ENCODE peak calls at places on chromosomes 16 and 17, in four cellular contexts. One of them, this sample, is unnamed.

GRCh38 chr17:44315760-44316731 is 7.6 kb downstream of the RUNDC3A start:
- DNase-seq in heart right ventricle: no peak
- DNase-seq in LNCaP clone FGC: no peak
- DNase-seq in tibial nerve: no peak
- DNase-seq in this sample: no peak

GRCh38 chr16:68331879-68332410 is 21.1 kb downstream of the PRMT7 start:
- DNase-seq in heart right ventricle: no peak
- DNase-seq in LNCaP clone FGC: no peak
- DNase-seq in tibial nerve: no peak
- DNase-seq in this sample: no peak

GRCh38 chr16:86210403-86211193 is 299.7 kb upstream of the FOXF1 start:
- DNase-seq in heart right ventricle: no peak
- DNase-seq in LNCaP clone FGC: no peak
- DNase-seq in tibial nerve: no peak
- DNase-seq in this sample: no peak

GRCh38 chr17:21165922-21166598 is 39.3 kb downstream of the DHRS7B start:
- DNase-seq in heart right ventricle: peak; percentile 75
- DNase-seq in LNCaP clone FGC: no peak
- DNase-seq in tibial nerve: no peak
- DNase-seq in this sample: no peak

GRCh38 chr16:74770826-74771526 is 3.6 kb downstream of the FA2H start:
- DNase-seq in heart right ventricle: no peak
- DNase-seq in LNCaP clone FGC: no peak
- DNase-seq in tibial nerve: no peak
- DNase-seq in this sample: no peak

GRCh38 chr17:21686165-21687015 is 5.9 kb upstream of the KCNJ18 start:
- DNase-seq in heart right ventricle: no peak
- DNase-seq in LNCaP clone FGC: no peak
- DNase-seq in tibial nerve: no peak
- DNase-seq in this sample: no peak

GRCh38 chr17:2086306-2086705 is 31.4 kb downstream of the HIC1 start:
- DNase-seq in heart right ventricle: no peak
- DNase-seq in LNCaP clone FGC: no peak
- DNase-seq in tibial nerve: no peak
- DNase-seq in this sample: no peak

GRCh38 chr17:50200447-50201225 is 795 bp downstream of the COL1A1 start:
- DNase-seq in heart right ventricle: peak; percentile 88
- DNase-seq in LNCaP clone FGC: peak; percentile 48
- DNase-seq in tibial nerve: peak; percentile 93
- DNase-seq in this sample: peak; percentile 68

GRCh38 chr16:56357291-56357764 is 68.0 kb downstream of the AMFR start:
- DNase-seq in heart right ventricle: no peak
- DNase-seq in LNCaP clone FGC: no peak
- DNase-seq in tibial nerve: peak; percentile 11
- DNase-seq in this sample: no peak

GRCh38 chr17:17354560-17355357 is 51.6 kb downstream of the NT5M start:
- DNase-seq in heart right ventricle: peak; percentile 54
- DNase-seq in LNCaP clone FGC: peak; percentile 6
- DNase-seq in tibial nerve: peak; percentile 51
- DNase-seq in this sample: peak; percentile 20

GRCh38 chr16:57627184-57627871 is 1.1 kb upstream of the ADGRG1 start:
- DNase-seq in heart right ventricle: no peak
- DNase-seq in LNCaP clone FGC: no peak
- DNase-seq in tibial nerve: no peak
- DNase-seq in this sample: no peak

GRCh38 chr16:85046472-85046916 is 18.9 kb downstream of the KIAA0513 start:
- DNase-seq in heart right ventricle: no peak
- DNase-seq in LNCaP clone FGC: no peak
- DNase-seq in tibial nerve: no peak
- DNase-seq in this sample: no peak

GRCh38 chr16:25066747-25067631 is 44.6 kb upstream of the LCMT1 start:
- DNase-seq in heart right ventricle: peak; percentile 87
- DNase-seq in LNCaP clone FGC: no peak
- DNase-seq in tibial nerve: peak; percentile 75
- DNase-seq in this sample: peak; percentile 46

DNA sequence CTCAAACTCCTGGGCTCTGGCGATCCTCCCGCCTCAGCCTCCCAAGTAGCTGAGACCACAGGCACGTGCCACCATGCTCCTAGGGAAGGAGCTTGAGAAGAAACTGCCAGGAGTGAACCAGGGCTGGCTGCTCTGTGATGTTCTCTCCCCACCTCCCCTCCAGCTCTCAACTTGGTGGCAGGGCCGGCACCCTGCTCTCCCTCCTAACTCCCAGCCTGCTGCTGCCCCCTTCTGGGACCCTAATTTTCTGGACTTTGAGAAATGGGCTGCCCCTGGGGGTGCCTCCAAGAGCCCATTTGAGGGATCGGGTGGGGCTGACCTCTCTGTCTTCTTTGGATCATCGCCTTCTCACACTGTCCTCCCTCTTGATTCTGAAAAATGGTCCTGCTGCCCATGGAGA is 14.9 kb upstream of the STAT3 start:
- DNase-seq in heart right ventricle: no peak
- DNase-seq in LNCaP clone FGC: no peak
- DNase-seq in tibial nerve: no peak
- DNase-seq in this sample: no peak
- TF ChIP-seq CTCF in heart right ventricle: no peak
- TF ChIP-seq CTCF in LNCaP clone FGC: no peak
- TF ChIP-seq CTCF in tibial nerve: no peak
- TF ChIP-seq CTCF in this sample: peak; percentile 7

GRCh38 chr16:15427648-15428239 is 6.6 kb upstream of the BMERB1 start:
- DNase-seq in heart right ventricle: peak; percentile 77
- DNase-seq in LNCaP clone FGC: peak; percentile 23
- DNase-seq in tibial nerve: peak; percentile 45
- DNase-seq in this sample: peak; percentile 72
- TF ChIP-seq CTCF in heart right ventricle: peak; percentile 65
- TF ChIP-seq CTCF in LNCaP clone FGC: peak; percentile 68
- TF ChIP-seq CTCF in tibial nerve: peak; percentile 66
- TF ChIP-seq CTCF in this sample: peak; percentile 73

GRCh38 chr16:17251496-17251895 is 219.3 kb downstream of the XYLT1 start:
- DNase-seq in heart right ventricle: no peak
- DNase-seq in LNCaP clone FGC: no peak
- DNase-seq in tibial nerve: no peak
- DNase-seq in this sample: no peak
- TF ChIP-seq CTCF in heart right ventricle: no peak
- TF ChIP-seq CTCF in LNCaP clone FGC: no peak
- TF ChIP-seq CTCF in tibial nerve: no peak
- TF ChIP-seq CTCF in this sample: no peak

DNA sequence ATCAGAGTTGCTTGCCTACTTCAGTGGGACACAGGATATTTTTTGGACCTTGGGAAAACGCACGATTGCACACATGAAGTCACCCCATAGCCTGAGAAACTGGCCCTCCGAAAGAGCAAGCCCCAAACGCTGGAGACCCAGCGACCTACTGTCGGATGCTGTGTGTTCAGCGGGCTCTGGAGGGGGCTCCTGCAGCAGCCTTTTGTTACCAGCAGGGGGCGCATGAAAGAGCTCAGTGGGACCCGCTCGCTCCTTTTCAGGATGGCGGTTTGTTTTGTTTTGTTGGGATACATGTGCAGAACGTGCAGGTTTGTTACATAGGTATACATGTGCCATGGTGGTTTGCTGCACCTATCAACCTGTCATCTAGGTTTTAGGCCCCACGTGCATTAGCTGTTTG is 28.4 kb downstream of the MYH3 start:
- DNase-seq in heart right ventricle: no peak
- DNase-seq in LNCaP clone FGC: no peak
- DNase-seq in tibial nerve: no peak
- DNase-seq in this sample: no peak
- TF ChIP-seq CTCF in heart right ventricle: peak; percentile 21
- TF ChIP-seq CTCF in LNCaP clone FGC: peak; percentile 7
- TF ChIP-seq CTCF in tibial nerve: no peak
- TF ChIP-seq CTCF in this sample: peak; percentile 27

GRCh38 chr17:35021520-35022380 is 41.4 kb downstream of the LIG3 start:
- DNase-seq in heart right ventricle: no peak
- DNase-seq in LNCaP clone FGC: no peak
- DNase-seq in tibial nerve: no peak
- DNase-seq in this sample: no peak

GRCh38 chr17:35023538-35023937 is 40.0 kb downstream of the RFFL start:
- DNase-seq in heart right ventricle: no peak
- DNase-seq in LNCaP clone FGC: no peak
- DNase-seq in tibial nerve: no peak
- DNase-seq in this sample: no peak

GRCh38 chr17:35019386-35020179 is 39.3 kb downstream of the LIG3 start:
- DNase-seq in heart right ventricle: no peak
- DNase-seq in LNCaP clone FGC: no peak
- DNase-seq in tibial nerve: no peak
- DNase-seq in this sample: no peak

GRCh38 chr17:35025541-35025940 is 38.0 kb downstream of the RFFL start:
- DNase-seq in heart right ventricle: no peak
- DNase-seq in LNCaP clone FGC: no peak
- DNase-seq in tibial nerve: no peak
- DNase-seq in this sample: no peak

DNA sequence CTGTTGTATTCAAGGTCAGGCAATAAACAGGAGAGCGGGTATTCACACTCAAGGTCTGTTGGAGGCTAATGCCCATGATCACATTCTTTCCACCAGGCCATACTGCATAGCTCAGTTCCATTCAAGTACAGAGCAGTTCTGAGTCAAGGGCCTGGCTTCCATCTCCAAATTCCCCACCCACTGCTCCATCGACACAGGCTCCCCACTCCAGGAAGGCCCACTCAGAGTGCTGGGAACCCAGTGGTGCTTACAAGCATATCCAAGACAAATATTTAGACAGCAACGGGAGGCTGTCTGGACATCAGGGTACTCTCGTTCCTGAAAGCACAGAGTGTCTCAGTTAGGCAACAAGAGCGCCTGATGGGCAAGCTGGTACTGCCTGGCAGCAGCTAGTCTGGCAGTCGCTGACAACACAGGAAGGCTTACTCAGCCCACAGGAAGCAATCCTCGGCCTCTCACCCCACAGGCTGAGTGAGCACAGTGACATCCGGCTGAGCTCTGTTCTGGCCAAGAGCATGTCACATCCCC is 40.9 kb downstream of the RFFL start:
- DNase-seq in heart right ventricle: peak; percentile 71
- DNase-seq in LNCaP clone FGC: peak; percentile 71
- DNase-seq in tibial nerve: no peak
- DNase-seq in this sample: peak; percentile 30
- TF ChIP-seq CTCF in heart right ventricle: no peak
- TF ChIP-seq CTCF in LNCaP clone FGC: no peak
- TF ChIP-seq CTCF in tibial nerve: no peak
- TF ChIP-seq CTCF in this sample: no peak

DNA sequence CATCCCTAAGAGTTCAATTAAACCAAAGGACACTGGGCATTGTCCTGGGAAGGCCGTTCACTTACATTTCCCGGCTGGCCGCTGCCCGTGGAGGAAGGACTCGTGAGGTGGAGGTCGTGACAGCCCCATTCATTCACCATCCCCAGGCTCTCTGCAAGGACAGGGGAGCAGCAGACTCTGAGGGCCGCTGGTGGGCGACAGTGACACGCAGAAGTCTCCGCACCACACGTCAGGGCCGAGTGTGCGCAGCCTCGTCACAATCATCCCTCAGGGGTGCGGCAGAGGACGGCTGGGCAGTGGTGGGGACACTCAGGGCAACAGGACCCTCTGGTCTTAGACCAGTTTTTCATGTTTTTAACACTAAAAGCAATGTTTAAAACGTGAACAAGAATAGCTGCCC is 21.7 kb downstream of the UNKL start:
- DNase-seq in heart right ventricle: no peak
- DNase-seq in LNCaP clone FGC: no peak
- DNase-seq in tibial nerve: no peak
- DNase-seq in this sample: no peak
- TF ChIP-seq CTCF in heart right ventricle: no peak
- TF ChIP-seq CTCF in LNCaP clone FGC: no peak
- TF ChIP-seq CTCF in tibial nerve: no peak
- TF ChIP-seq CTCF in this sample: no peak

GRCh38 chr17:7186241-7186640 is 7.1 kb upstream of the ASGR1 start:
- DNase-seq in heart right ventricle: no peak
- DNase-seq in LNCaP clone FGC: no peak
- DNase-seq in tibial nerve: no peak
- DNase-seq in this sample: no peak
- TF ChIP-seq CTCF in heart right ventricle: no peak
- TF ChIP-seq CTCF in LNCaP clone FGC: peak; percentile 13
- TF ChIP-seq CTCF in tibial nerve: no peak
- TF ChIP-seq CTCF in this sample: peak; percentile 3

DNA sequence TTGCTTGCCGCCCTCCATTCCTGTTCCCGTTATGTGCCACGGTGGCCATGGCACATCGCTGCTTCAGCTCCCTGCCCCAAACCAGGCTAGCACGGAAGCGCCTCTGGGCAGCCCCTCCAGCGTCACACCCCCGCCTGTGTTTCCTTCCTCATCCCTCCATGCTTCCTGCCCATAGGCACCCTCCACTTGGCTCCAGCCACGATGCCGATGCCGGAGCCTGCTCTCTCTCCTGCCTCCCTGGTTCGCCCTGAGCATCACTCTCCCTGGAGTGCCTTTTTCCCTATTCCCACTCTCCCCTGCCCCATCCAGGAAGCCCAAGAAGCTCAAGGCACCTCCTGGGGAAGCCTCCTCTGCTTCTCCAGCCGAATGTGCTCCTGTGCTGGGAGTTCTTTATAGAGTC is 3.2 kb upstream of the ARHGAP23 start:
- DNase-seq in heart right ventricle: no peak
- DNase-seq in LNCaP clone FGC: no peak
- DNase-seq in tibial nerve: no peak
- DNase-seq in this sample: no peak
- TF ChIP-seq CTCF in heart right ventricle: no peak
- TF ChIP-seq CTCF in LNCaP clone FGC: no peak
- TF ChIP-seq CTCF in tibial nerve: no peak
- TF ChIP-seq CTCF in this sample: no peak

GRCh38 chr16:88312732-88313131 is 70.0 kb upstream of the ZNF469 start:
- DNase-seq in heart right ventricle: no peak
- DNase-seq in LNCaP clone FGC: no peak
- DNase-seq in tibial nerve: no peak
- DNase-seq in this sample: no peak

GRCh38 chr16:88308441-88309173 is 74.2 kb upstream of the ZNF469 start:
- DNase-seq in heart right ventricle: no peak
- DNase-seq in LNCaP clone FGC: no peak
- DNase-seq in tibial nerve: no peak
- DNase-seq in this sample: no peak

GRCh38 chr16:88310796-88311605 is 71.8 kb upstream of the ZNF469 start:
- DNase-seq in heart right ventricle: no peak
- DNase-seq in LNCaP clone FGC: no peak
- DNase-seq in tibial nerve: no peak
- DNase-seq in this sample: no peak

GRCh38 chr16:88309174-88309904 is 73.4 kb upstream of the ZNF469 start:
- DNase-seq in heart right ventricle: no peak
- DNase-seq in LNCaP clone FGC: no peak
- DNase-seq in tibial nerve: no peak
- DNase-seq in this sample: no peak

DNA sequence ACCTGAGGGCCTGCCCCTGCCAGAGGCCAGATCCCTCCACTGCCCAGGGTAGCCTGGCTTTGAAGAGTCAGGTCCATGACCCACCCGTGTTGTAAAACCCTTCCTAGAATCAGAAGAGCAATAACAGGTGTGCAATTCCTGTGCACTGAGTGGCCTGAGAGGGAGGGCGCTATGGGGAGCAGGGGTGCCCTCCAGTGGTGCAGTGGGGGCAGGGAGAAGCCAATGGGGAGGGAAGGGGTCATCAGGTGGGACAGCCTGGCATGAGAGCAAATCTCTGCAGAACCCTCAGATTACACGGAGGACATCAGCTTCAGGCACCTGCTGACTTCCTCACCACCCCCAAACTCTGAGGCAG is 72.9 kb upstream of the ZNF469 start:
- DNase-seq in heart right ventricle: no peak
- DNase-seq in LNCaP clone FGC: no peak
- DNase-seq in tibial nerve: no peak
- DNase-seq in this sample: no peak
- TF ChIP-seq CTCF in heart right ventricle: no peak
- TF ChIP-seq CTCF in LNCaP clone FGC: peak; percentile 40
- TF ChIP-seq CTCF in tibial nerve: no peak
- TF ChIP-seq CTCF in this sample: no peak